ENCODE peak calls at places on chromosome 10, in ten cellular contexts. Q is kidney; D is lower lobe of right lung; C is CD8-positive, alpha-beta memory T cell; I is neuronal stem cell; R is aorta; P is adrenal gland; T is psoas muscle; A is trophoblast cell; G is neural progenitor cell. S is an unnamed sample. For H3K36me3, the result is how much of the 10 kb centered on the place peaks cover.

GRCh38 chr10:95865814-95866447 is 41.8 kb upstream of the CC2D2B start:
- DNase-seq in G (no peak), Q (no peak), A (peak), C (no peak), T (no peak), D (no peak), I (no peak), R (no peak), P (no peak), S (no peak)

GRCh38 chr10:88783734-88784133 is 18.8 kb upstream of the LIPM start:
- DNase-seq in Q (no peak), P (no peak), C (no peak), D (no peak), R (no peak), T (no peak), I (no peak), G (no peak), A (no peak), S (no peak)

GRCh38 chr10:107653832-107654287 is 489.4 kb upstream of the SORCS1 start:
- DNase-seq in G (no peak), P (peak), Q (no peak), C (no peak), I (no peak), R (no peak), D (no peak), A (peak), T (no peak), S (no peak)

GRCh38 chr10:78515037-78515872 is 481.6 kb downstream of the RPS24 start:
- DNase-seq in P (no peak), I (no peak), Q (no peak), T (no peak), A (peak), R (peak), G (no peak), C (no peak), D (no peak), S (no peak)

GRCh38 chr10:116961305-116962251 is 43.4 kb downstream of the SHTN1 start:
- DNase-seq in P (no peak), R (no peak), C (no peak), G (no peak), D (no peak), T (no peak), Q (no peak), I (no peak), A (no peak), S (peak)

GRCh38 chr10:84607523-84607922 is 279.1 kb downstream of the CCSER2 start:
- DNase-seq in G (no peak), C (no peak), R (no peak), I (no peak), Q (no peak), A (no peak), D (no peak), P (no peak), T (no peak), S (no peak)

GRCh38 chr10:105868935-105869334 is 1227.8 kb downstream of the SORCS3 start:
- DNase-seq in G (no peak), D (no peak), C (no peak), I (no peak), P (no peak), A (no peak), T (no peak), Q (no peak), R (no peak), S (no peak)

GRCh38 chr10:132526676-132527075 is 10.9 kb upstream of the INPP5A start:
- DNase-seq in R (peak), G (no peak), Q (peak), C (no peak), D (peak), A (no peak), T (peak), P (no peak), I (no peak), S (no peak)

GRCh38 chr10:96765406-96766240 is 45.3 kb upstream of the PIK3AP1 start:
- DNase-seq in D (peak), Q (peak), I (no peak), G (peak), A (peak), C (peak), P (peak), R (peak), T (peak), S (peak)

GRCh38 chr10:110273474-110273873 is 31.2 kb downstream of the SMNDC1 start:
- DNase-seq in I (no peak), T (peak), G (no peak), D (peak), C (peak), P (no peak), R (peak), A (peak), Q (peak), S (no peak)

GRCh38 chr10:129514568-129515451 is 47.8 kb downstream of the MGMT start:
- DNase-seq in C (no peak), P (no peak), D (no peak), Q (no peak), G (no peak), R (no peak), A (no peak), T (no peak), I (no peak), S (no peak)

GRCh38 chr10:44926771-44927751 is 15.9 kb downstream of the TMEM72 start:
- DNase-seq in T (peak), D (no peak), Q (no peak), P (peak), R (no peak), I (no peak), C (no peak), A (no peak), G (no peak), S (no peak)

GRCh38 chr10:26730548-26730947 is 33.0 kb downstream of the PDSS1 start:
- DNase-seq in D (no peak), P (no peak), Q (no peak), T (no peak), G (no peak), A (no peak), I (no peak), C (no peak), R (no peak), S (no peak)

GRCh38 chr10:86261933-86262665 is 104.5 kb downstream of the GRID1 start:
- DNase-seq in A (peak), P (no peak), Q (no peak), I (no peak), C (no peak), D (no peak), R (no peak), T (no peak), G (peak), S (peak)

GRCh38 chr10:73281097-73281496 is 28.7 kb upstream of the MRPS16 start:
- DNase-seq in R (no peak), C (no peak), I (no peak), T (no peak), P (no peak), D (no peak), G (no peak), Q (no peak), A (no peak), S (no peak)

GRCh38 chr10:59006511-59007306 is 169.7 kb upstream of the PHYHIPL start:
- DNase-seq in P (peak), Q (no peak), D (no peak), G (no peak), R (no peak), C (no peak), T (peak), I (no peak), A (peak), S (no peak)

GRCh38 chr10:110873951-110874350 is 2.2 kb downstream of the PDCD4 start:
- DNase-seq in A (peak), I (no peak), P (no peak), Q (no peak), R (no peak), C (no peak), G (no peak), T (no peak), D (no peak), S (no peak)

GRCh38 chr10:91433620-91434019 is 23.5 kb downstream of the HECTD2 start:
- DNase-seq in P (no peak), T (no peak), D (no peak), Q (no peak), R (no peak), C (no peak), I (no peak), A (no peak), G (no peak), S (no peak)

GRCh38 chr10:119120413-119120867 is 16.5 kb downstream of the DENND10 start:
- DNase-seq in D (no peak), C (peak), G (no peak), Q (no peak), R (no peak), P (no peak), A (no peak), I (no peak), T (no peak), S (no peak)

GRCh38 chr10:112689327-112689726 is 242.3 kb downstream of the VTI1A start:
- DNase-seq in T (no peak), R (peak), Q (no peak), D (no peak), I (peak), P (no peak), G (peak), A (no peak), C (no peak), S (peak)

GRCh38 chr10:70925377-70926214 is 37.2 kb upstream of the PCBD1 start:
- DNase-seq in G (peak), D (peak), T (peak), A (peak), C (peak), Q (no peak), I (peak), P (peak), R (peak), S (peak)

GRCh38 chr10:16440396-16441105 is 3.7 kb downstream of the PTER start:
- DNase-seq in G (no peak), Q (no peak), C (no peak), R (no peak), P (no peak), D (no peak), I (no peak), T (no peak), A (peak), S (peak)

GRCh38 chr10:117241541-117242462 is 888 bp downstream of the SLC18A2 start:
- DNase-seq in T (no peak), R (no peak), G (peak), I (no peak), P (no peak), C (no peak), Q (peak), A (no peak), D (no peak), S (no peak)

GRCh38 chr10:369441-370221 is 234.4 kb downstream of the ZMYND11 start:
- DNase-seq in G (no peak), Q (no peak), D (no peak), P (no peak), C (no peak), I (no peak), A (no peak), T (no peak), R (no peak), S (no peak)

GRCh38 chr10:87551324-87551723 is 46.6 kb downstream of the MINPP1 start:
- DNase-seq in C (no peak), Q (no peak), G (no peak), A (no peak), D (no peak), T (no peak), R (no peak), I (no peak), P (no peak), S (no peak)

GRCh38 chr10:15427836-15428414 is 56.8 kb upstream of the FAM171A1 start:
- DNase-seq in G (peak), Q (no peak), C (no peak), A (peak), P (no peak), T (no peak), R (no peak), I (peak), D (no peak), S (peak)

GRCh38 chr10:43922335-43923280 is 273.9 kb upstream of the ZNF32 start:
- DNase-seq in G (no peak), C (no peak), I (no peak), A (no peak), T (no peak), P (no peak), D (no peak), R (no peak), Q (no peak), S (no peak)

GRCh38 chr10:17290226-17290625 is 62.2 kb downstream of the VIM start:
- DNase-seq in A (peak), D (no peak), I (no peak), Q (no peak), G (peak), R (no peak), T (no peak), C (no peak), P (no peak), S (peak)

GRCh38 chr10:35367107-35367859 is 31.0 kb downstream of the CCNY start:
- DNase-seq in P (no peak), D (no peak), I (no peak), A (no peak), R (no peak), C (no peak), T (no peak), Q (no peak), G (no peak), S (no peak)

GRCh38 chr10:119377905-119378736 is 164.4 kb downstream of the RGS10 start:
- DNase-seq in T (no peak), D (peak), C (no peak), A (no peak), G (peak), R (peak), P (no peak), I (no peak), Q (peak), S (no peak)

GRCh38 chr10:91879514-91880170 is 29.6 kb downstream of the FGFBP3 start:
- DNase-seq in G (peak), I (peak), D (no peak), A (no peak), R (no peak), P (no peak), C (no peak), Q (no peak), T (no peak), S (peak)

GRCh38 chr10:13890617-13891541 is 304.1 kb downstream of the PRPF18 start:
- DNase-seq in T (peak), C (no peak), R (peak), Q (peak), D (peak), G (peak), P (no peak), A (peak), I (peak), S (peak)

GRCh38 chr10:104308439-104308903 is 29.8 kb downstream of the ITPRIP start:
- DNase-seq in A (no peak), R (no peak), G (no peak), P (no peak), C (peak), Q (no peak), T (no peak), D (no peak), I (no peak), S (no peak)

GRCh38 chr10:104314591-104315485 is 23.4 kb downstream of the ITPRIP start:
- DNase-seq in P (no peak), R (no peak), G (no peak), T (no peak), A (peak), D (peak), I (no peak), C (no peak), Q (no peak), S (no peak)

GRCh38 chr10:104309980-104310978 is 28.0 kb downstream of the ITPRIP start:
- DNase-seq in G (no peak), P (peak), D (no peak), A (no peak), Q (peak), R (peak), C (no peak), I (no peak), T (peak), S (no peak)

GRCh38 chr10:104307576-104308438 is 30.5 kb downstream of the ITPRIP start:
- DNase-seq in D (no peak), R (no peak), I (no peak), A (no peak), G (no peak), Q (no peak), T (no peak), C (no peak), P (no peak), S (no peak)

DNA sequence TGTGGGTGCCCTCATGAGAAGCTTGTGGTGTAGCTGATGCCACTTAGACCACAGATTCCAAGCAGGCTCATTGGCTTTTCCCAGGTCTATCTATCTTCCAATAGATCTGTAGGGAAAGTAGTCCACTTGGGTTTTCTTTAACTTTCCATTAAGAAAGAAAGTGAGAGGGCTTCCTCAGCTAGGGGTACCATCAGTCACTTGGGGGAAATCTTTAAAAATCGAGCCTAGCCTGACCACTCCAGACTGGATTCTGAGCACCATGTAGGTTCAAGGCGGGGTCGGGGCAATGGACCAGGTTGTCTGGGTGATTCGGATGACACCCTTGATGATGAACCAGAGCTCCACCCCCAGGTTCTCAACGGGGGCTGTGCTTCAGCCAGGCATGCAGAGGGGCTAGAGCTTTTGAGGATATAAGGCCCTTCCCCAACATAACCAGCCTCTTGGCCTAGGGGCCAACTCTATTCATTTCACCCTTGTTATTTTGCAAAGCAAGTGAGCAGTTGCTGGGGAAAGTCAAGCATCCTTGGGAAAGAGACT is 27.0 kb downstream of the ITPRIP start:
- DNase-seq in T (no peak), R (no peak), P (no peak), G (no peak), A (no peak), D (no peak), Q (no peak), C (no peak), I (no peak), S (no peak)
- H3K36me3 ChIP-seq in T (under half), R (under half), P (under half), G (under half), A (under half), D (half or more), Q (under half), C (under half), I (under half), S (under half)

GRCh38 chr10:42812028-42812427 is 29.4 kb downstream of the BMS1 start:
- DNase-seq in D (no peak), Q (no peak), R (no peak), A (no peak), I (no peak), G (no peak), P (no peak), C (no peak), T (no peak), S (no peak)
- H3K36me3 ChIP-seq in D (half or more), Q (under half), R (under half), A (under half), I (under half), G (under half), P (under half), C (under half), T (half or more), S (under half)

GRCh38 chr10:3093996-3094395 is 26.6 kb downstream of the PFKP start:
- DNase-seq in P (no peak), Q (peak), I (no peak), G (no peak), D (no peak), C (no peak), T (no peak), R (no peak), A (no peak), S (no peak)

GRCh38 chr10:3091921-3092320 is 24.6 kb downstream of the PFKP start:
- DNase-seq in I (no peak), R (no peak), P (no peak), A (no peak), C (no peak), Q (peak), G (no peak), T (no peak), D (no peak), S (no peak)

GRCh38 chr10:3090914-3091313 is 23.6 kb downstream of the PFKP start:
- DNase-seq in I (no peak), P (peak), Q (peak), G (peak), T (no peak), R (no peak), A (peak), C (no peak), D (peak), S (peak)

GRCh38 chr10:3090388-3090787 is 23.0 kb downstream of the PFKP start:
- DNase-seq in R (no peak), A (no peak), C (no peak), D (no peak), I (no peak), P (no peak), Q (peak), T (no peak), G (no peak), S (no peak)

GRCh38 chr10:3091346-3091787 is 24.0 kb downstream of the PFKP start:
- DNase-seq in G (no peak), A (peak), Q (peak), R (no peak), T (no peak), C (no peak), D (peak), I (no peak), P (no peak), S (no peak)
- H3K36me3 ChIP-seq in G (under half), A (under half), Q (under half), R (under half), T (under half), C (under half), D (under half), I (under half), P (under half), S (under half)

DNA sequence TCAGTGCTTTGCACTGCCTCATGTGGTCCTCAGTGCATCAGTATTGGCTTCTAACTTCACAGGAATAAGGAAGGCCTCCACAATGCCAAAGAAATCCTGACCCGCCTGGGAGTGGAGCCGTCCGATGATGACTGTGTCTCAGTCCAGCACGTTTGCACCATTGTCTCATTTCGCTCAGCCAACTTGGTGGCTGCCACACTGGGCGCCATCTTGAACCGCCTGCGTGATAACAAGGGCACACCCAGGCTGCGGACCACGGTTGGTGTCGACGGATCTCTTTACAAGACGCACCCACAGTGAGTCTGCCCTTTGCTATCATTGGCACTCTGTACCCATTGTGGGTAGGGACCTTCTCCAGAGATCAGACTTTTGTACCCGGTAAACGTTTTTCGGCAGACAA is 36.9 kb downstream of the TACR2 start:
- DNase-seq in P (no peak), R (no peak), C (no peak), Q (no peak), A (no peak), I (no peak), G (no peak), D (no peak), T (no peak), S (no peak)
- H3K36me3 ChIP-seq in P (under half), R (under half), C (half or more), Q (under half), A (half or more), I (under half), G (under half), D (half or more), T (half or more), S (under half)

GRCh38 chr10:94327649-94328048 is 35.1 kb downstream of the NOC3L start:
- DNase-seq in G (no peak), P (no peak), R (no peak), Q (no peak), D (no peak), C (no peak), T (no peak), A (no peak), I (no peak), S (no peak)
- H3K36me3 ChIP-seq in G (under half), P (under half), R (under half), Q (under half), D (half or more), C (under half), T (half or more), A (under half), I (under half), S (under half)

S was measured in mesendoderm.